ENCODE peak calls at places on chromosomes 16 and 17, in seven cellular contexts. One of them, this sample, is unnamed.

GRCh38 chr17:38970804-38971203 is 3.6 kb upstream of the FBXO47 start:
- DNase-seq in neuronal stem cell: no peak
- DNase-seq in mesenchymal stem cell: no peak
- DNase-seq in H9: no peak
- DNase-seq in IMR-90: no peak
- DNase-seq in HepG2: no peak
- DNase-seq in PC-3: peak
- DNase-seq in this sample: no peak

GRCh38 chr17:63956296-63956920 is 16.3 kb downstream of the SCN4A start:
- DNase-seq in neuronal stem cell: no peak
- DNase-seq in mesenchymal stem cell: peak
- DNase-seq in HepG2: peak
- DNase-seq in H9: no peak
- DNase-seq in IMR-90: peak
- DNase-seq in PC-3: no peak
- DNase-seq in this sample: no peak

GRCh38 chr17:29615492-29616299 is 7.0 kb downstream of the CORO6 start:
- DNase-seq in H9: peak
- DNase-seq in HepG2: peak
- DNase-seq in neuronal stem cell: peak
- DNase-seq in IMR-90: peak
- DNase-seq in PC-3: peak
- DNase-seq in mesenchymal stem cell: peak
- DNase-seq in this sample: no peak

GRCh38 chr17:266701-267656 is 85.5 kb upstream of the DOC2B start:
- DNase-seq in mesenchymal stem cell: no peak
- DNase-seq in IMR-90: no peak
- DNase-seq in H9: no peak
- DNase-seq in neuronal stem cell: peak
- DNase-seq in PC-3: no peak
- DNase-seq in HepG2: no peak
- DNase-seq in this sample: no peak

GRCh38 chr16:23104032-23104955 is 45.0 kb downstream of the USP31 start:
- DNase-seq in HepG2: peak
- DNase-seq in PC-3: no peak
- DNase-seq in H9: no peak
- DNase-seq in mesenchymal stem cell: no peak
- DNase-seq in neuronal stem cell: no peak
- DNase-seq in IMR-90: no peak
- DNase-seq in this sample: no peak

GRCh38 chr16:20181386-20181785 is 107.7 kb upstream of the GPR139 start:
- DNase-seq in H9: no peak
- DNase-seq in IMR-90: no peak
- DNase-seq in neuronal stem cell: no peak
- DNase-seq in PC-3: no peak
- DNase-seq in HepG2: no peak
- DNase-seq in mesenchymal stem cell: no peak
- DNase-seq in this sample: no peak

GRCh38 chr16:85530370-85530739 is 82.8 kb upstream of the GSE1 start:
- DNase-seq in IMR-90: no peak
- DNase-seq in PC-3: no peak
- DNase-seq in HepG2: no peak
- DNase-seq in mesenchymal stem cell: no peak
- DNase-seq in H9: no peak
- DNase-seq in neuronal stem cell: no peak
- DNase-seq in this sample: no peak

GRCh38 chr16:75106351-75107274 is 10.0 kb downstream of the LDHD start:
- DNase-seq in PC-3: no peak
- DNase-seq in HepG2: no peak
- DNase-seq in neuronal stem cell: no peak
- DNase-seq in mesenchymal stem cell: no peak
- DNase-seq in H9: peak
- DNase-seq in IMR-90: no peak
- DNase-seq in this sample: no peak

GRCh38 chr16:88108762-88109161 is 157.5 kb downstream of the BANP start:
- DNase-seq in PC-3: no peak
- DNase-seq in IMR-90: no peak
- DNase-seq in H9: no peak
- DNase-seq in HepG2: no peak
- DNase-seq in mesenchymal stem cell: no peak
- DNase-seq in neuronal stem cell: no peak
- DNase-seq in this sample: no peak

GRCh38 chr17:9957244-9957643 is 52.2 kb upstream of the RCVRN start:
- DNase-seq in neuronal stem cell: no peak
- DNase-seq in H9: no peak
- DNase-seq in mesenchymal stem cell: no peak
- DNase-seq in IMR-90: no peak
- DNase-seq in HepG2: no peak
- DNase-seq in PC-3: no peak
- DNase-seq in this sample: no peak

GRCh38 chr17:39737761-39738567 is at the start of gene GRB7:
- DNase-seq in IMR-90: no peak
- DNase-seq in HepG2: peak
- DNase-seq in H9: peak
- DNase-seq in mesenchymal stem cell: no peak
- DNase-seq in PC-3: peak
- DNase-seq in neuronal stem cell: no peak
- DNase-seq in this sample: peak

GRCh38 chr17:46977348-46977747 is 1.7 kb downstream of the RPRML start:
- DNase-seq in neuronal stem cell: peak
- DNase-seq in HepG2: peak
- DNase-seq in PC-3: peak
- DNase-seq in H9: peak
- DNase-seq in mesenchymal stem cell: peak
- DNase-seq in IMR-90: peak
- DNase-seq in this sample: no peak

GRCh38 chr17:59327136-59327878 is 4.1 kb upstream of the YPEL2 start:
- DNase-seq in HepG2: no peak
- DNase-seq in PC-3: no peak
- DNase-seq in H9: no peak
- DNase-seq in neuronal stem cell: no peak
- DNase-seq in mesenchymal stem cell: no peak
- DNase-seq in IMR-90: no peak
- DNase-seq in this sample: no peak

GRCh38 chr17:78144736-78145641 is 1.2 kb upstream of the C17orf99 start:
- DNase-seq in IMR-90: no peak
- DNase-seq in PC-3: peak
- DNase-seq in HepG2: no peak
- DNase-seq in neuronal stem cell: no peak
- DNase-seq in H9: no peak
- DNase-seq in mesenchymal stem cell: no peak
- DNase-seq in this sample: peak

DNA sequence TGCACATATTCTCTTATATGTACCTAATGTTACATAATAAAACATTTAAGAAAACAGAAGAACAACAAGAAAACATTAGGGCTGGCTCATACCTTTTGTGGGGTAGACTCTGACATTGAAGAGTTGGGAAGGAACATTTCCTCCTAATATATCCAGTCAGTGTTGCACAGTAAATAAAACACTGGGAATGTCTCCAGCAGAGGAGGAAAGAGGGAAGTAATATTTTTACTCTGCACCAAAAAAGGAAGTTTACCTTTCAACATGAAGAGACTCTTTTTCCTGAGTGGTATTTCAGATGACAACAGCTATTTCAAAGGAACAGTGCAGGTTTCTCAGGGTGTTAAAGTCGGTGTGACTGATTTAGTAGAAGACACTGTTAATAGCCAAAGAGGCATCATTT is 31.9 kb downstream of the EPN2 start:
- DNase-seq in H9: no peak
- DNase-seq in mesenchymal stem cell: no peak
- DNase-seq in neuronal stem cell: no peak
- DNase-seq in PC-3: no peak
- DNase-seq in IMR-90: no peak
- DNase-seq in HepG2: no peak
- DNase-seq in this sample: no peak
- H3K27ac ChIP-seq in H9: no peak
- H3K27ac ChIP-seq in mesenchymal stem cell: no peak
- H3K27ac ChIP-seq in neuronal stem cell: no peak
- H3K27ac ChIP-seq in PC-3: no peak
- H3K27ac ChIP-seq in IMR-90: no peak
- H3K27ac ChIP-seq in HepG2: no peak
- H3K27ac ChIP-seq in this sample: no peak

DNA sequence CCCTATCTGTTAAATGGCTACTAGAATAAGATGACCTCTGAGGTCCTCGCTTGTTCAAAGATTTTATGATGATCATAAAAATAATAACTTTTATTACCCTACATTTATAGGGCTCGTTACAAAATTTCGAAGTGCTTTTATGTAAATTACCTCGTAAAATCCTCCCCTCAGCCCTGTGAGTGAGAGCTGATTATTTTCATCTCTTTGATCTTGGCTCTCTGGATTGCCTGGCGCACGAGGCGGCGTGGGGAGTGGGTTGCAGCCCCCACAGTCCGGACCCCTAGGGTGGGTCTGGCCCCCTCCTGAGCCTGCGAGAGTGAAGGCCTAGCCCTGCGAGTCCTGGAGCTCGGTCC is 1.6 kb downstream of the SDK2 start:
- DNase-seq in mesenchymal stem cell: no peak
- DNase-seq in PC-3: no peak
- DNase-seq in IMR-90: no peak
- DNase-seq in HepG2: no peak
- DNase-seq in H9: no peak
- DNase-seq in neuronal stem cell: no peak
- DNase-seq in this sample: no peak
- H2AFZ ChIP-seq in mesenchymal stem cell: no peak
- H2AFZ ChIP-seq in PC-3: no peak
- H2AFZ ChIP-seq in IMR-90: no peak
- H2AFZ ChIP-seq in HepG2: no peak
- H2AFZ ChIP-seq in H9: no peak
- H2AFZ ChIP-seq in neuronal stem cell: peak
- H2AFZ ChIP-seq in this sample: no peak

GRCh38 chr16:27489906-27490305 is 59.8 kb downstream of the GTF3C1 start:
- DNase-seq in PC-3: no peak
- DNase-seq in neuronal stem cell: no peak
- DNase-seq in HepG2: no peak
- DNase-seq in IMR-90: no peak
- DNase-seq in mesenchymal stem cell: no peak
- DNase-seq in H9: no peak
- DNase-seq in this sample: no peak

GRCh38 chr16:27495191-27495590 is 54.5 kb downstream of the GTF3C1 start:
- DNase-seq in mesenchymal stem cell: no peak
- DNase-seq in H9: no peak
- DNase-seq in PC-3: no peak
- DNase-seq in neuronal stem cell: no peak
- DNase-seq in HepG2: no peak
- DNase-seq in IMR-90: peak
- DNase-seq in this sample: no peak

GRCh38 chr16:27489421-27489820 is 60.3 kb downstream of the GTF3C1 start:
- DNase-seq in HepG2: no peak
- DNase-seq in neuronal stem cell: no peak
- DNase-seq in IMR-90: no peak
- DNase-seq in mesenchymal stem cell: no peak
- DNase-seq in PC-3: no peak
- DNase-seq in H9: no peak
- DNase-seq in this sample: no peak

GRCh38 chr16:27491894-27492587 is 57.7 kb downstream of the GTF3C1 start:
- DNase-seq in H9: no peak
- DNase-seq in neuronal stem cell: no peak
- DNase-seq in HepG2: no peak
- DNase-seq in IMR-90: no peak
- DNase-seq in mesenchymal stem cell: no peak
- DNase-seq in PC-3: peak
- DNase-seq in this sample: no peak

DNA sequence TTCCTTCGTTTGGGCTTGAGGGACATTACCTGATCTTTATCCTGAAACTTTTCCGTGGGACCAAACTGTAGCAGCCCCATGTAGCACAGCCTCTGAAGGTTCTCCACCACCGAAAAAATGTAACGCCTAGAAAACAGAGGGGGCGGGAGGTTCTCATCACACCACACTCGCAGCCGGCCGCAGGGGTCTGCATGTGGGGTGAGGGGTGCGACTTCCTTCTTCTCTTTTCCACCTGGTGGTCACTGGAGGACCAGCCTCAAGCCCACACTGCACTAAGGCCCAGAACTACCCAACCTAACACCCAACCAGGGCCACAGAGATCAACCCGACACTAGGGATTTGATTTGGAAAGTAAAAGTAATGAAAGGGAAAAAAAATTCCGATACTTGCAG is 57.1 kb downstream of the GTF3C1 start:
- DNase-seq in H9: no peak
- DNase-seq in PC-3: no peak
- DNase-seq in mesenchymal stem cell: no peak
- DNase-seq in HepG2: no peak
- DNase-seq in IMR-90: no peak
- DNase-seq in neuronal stem cell: no peak
- DNase-seq in this sample: no peak
- H3K27ac ChIP-seq in H9: no peak
- H3K27ac ChIP-seq in PC-3: no peak
- H3K27ac ChIP-seq in mesenchymal stem cell: no peak
- H3K27ac ChIP-seq in HepG2: no peak
- H3K27ac ChIP-seq in IMR-90: no peak
- H3K27ac ChIP-seq in neuronal stem cell: no peak
- H3K27ac ChIP-seq in this sample: no peak

GRCh38 chr17:48333034-48333491 is 97.0 kb downstream of the SKAP1 start:
- DNase-seq in mesenchymal stem cell: peak
- DNase-seq in H9: no peak
- DNase-seq in IMR-90: peak
- DNase-seq in HepG2: no peak
- DNase-seq in neuronal stem cell: no peak
- DNase-seq in PC-3: peak
- DNase-seq in this sample: peak
- H2AFZ ChIP-seq in mesenchymal stem cell: no peak
- H2AFZ ChIP-seq in H9: no peak
- H2AFZ ChIP-seq in IMR-90: no peak
- H2AFZ ChIP-seq in HepG2: no peak
- H2AFZ ChIP-seq in neuronal stem cell: no peak
- H2AFZ ChIP-seq in PC-3: no peak
- H2AFZ ChIP-seq in this sample: no peak

This sample was measured in PC-9.